ENCODE peak calls at places on chromosomes 13 and 19, in eight cellular contexts. X is IMR-90, S is HCT116, Z is prostate gland, G is uterus, E is transverse colon, P is ovary, R is right lobe of liver. B is an unnamed sample.

GRCh38 chr13:50208826-50209335 is 193.6 kb downstream of the KCNRG start:
- DNase-seq in X (peak; percentile 76), S (no peak), Z (no peak), G (no peak), E (peak; percentile 21), P (no peak), R (no peak), B (peak; percentile 50)

GRCh38 chr19:46739290-46739771 is 6.5 kb upstream of the FKRP start:
- DNase-seq in X (no peak), S (no peak), Z (no peak), G (no peak), E (no peak), P (no peak), R (peak; percentile 86), B (no peak)

GRCh38 chr13:52377898-52378297 is 28.1 kb downstream of the THSD1 start:
- DNase-seq in X (no peak), S (no peak), Z (no peak), G (no peak), E (no peak), P (no peak), R (no peak), B (no peak)

GRCh38 chr13:76711515-76712182 is 174.6 kb downstream of the KCTD12 start:
- DNase-seq in X (peak; percentile 94), S (no peak), Z (no peak), G (peak; percentile 53), E (peak; percentile 10), P (peak; percentile 41), R (no peak), B (peak; percentile 46)

GRCh38 chr13:46195017-46195416 is 13.0 kb upstream of the LCP1 start:
- DNase-seq in X (no peak), S (no peak), Z (no peak), G (no peak), E (no peak), P (no peak), R (no peak), B (no peak)

GRCh38 chr13:111595791-111596190 is 275.3 kb downstream of the TEX29 start:
- DNase-seq in X (no peak), S (no peak), Z (no peak), G (no peak), E (no peak), P (no peak), R (no peak), B (no peak)

GRCh38 chr19:50658438-50659317 is 9.4 kb downstream of the C19orf81 start:
- DNase-seq in X (peak; percentile 64), S (peak; percentile 68), Z (peak; percentile 67), G (peak; percentile 23), E (peak; percentile 39), P (peak; percentile 26), R (no peak), B (peak; percentile 83)

GRCh38 chr19:15623711-15624318 is 8.8 kb downstream of the CYP4F8 start:
- DNase-seq in X (no peak), S (no peak), Z (no peak), G (no peak), E (no peak), P (no peak), R (no peak), B (no peak)

GRCh38 chr19:29714371-29714952 is 599 bp downstream of the C19orf12 start:
- DNase-seq in X (no peak), S (no peak), Z (no peak), G (no peak), E (no peak), P (no peak), R (no peak), B (peak; percentile 48)

GRCh38 chr19:13079542-13079986 is 23.1 kb downstream of the LYL1 start:
- DNase-seq in X (peak; percentile 50), S (no peak), Z (no peak), G (peak; percentile 83), E (peak; percentile 80), P (peak; percentile 86), R (no peak), B (no peak)

GRCh38 chr13:111854403-111854802 is 212.5 kb upstream of the SOX1 start:
- DNase-seq in X (no peak), S (no peak), Z (no peak), G (no peak), E (no peak), P (no peak), R (peak; percentile 34), B (no peak)

GRCh38 chr13:104976964-104977363 is 1558.5 kb downstream of the EFNB2 start:
- DNase-seq in X (no peak), S (no peak), Z (no peak), G (no peak), E (no peak), P (no peak), R (no peak), B (no peak)

GRCh38 chr13:91270031-91270430 is 77.5 kb upstream of the MIR17HG start:
- DNase-seq in X (no peak), S (no peak), Z (no peak), G (no peak), E (no peak), P (no peak), R (no peak), B (no peak)

GRCh38 chr13:33251131-33251629 is 34.4 kb downstream of the STARD13 start:
- DNase-seq in X (peak; percentile 99), S (peak; percentile 31), Z (no peak), G (peak; percentile 66), E (no peak), P (no peak), R (no peak), B (peak; percentile 85)

GRCh38 chr13:105327727-105328126 is 1207.7 kb downstream of the EFNB2 start:
- DNase-seq in X (peak; percentile 47), S (no peak), Z (no peak), G (no peak), E (no peak), P (no peak), R (no peak), B (no peak)

GRCh38 chr19:58228584-58229254 is at the start of gene ZNF544:
- DNase-seq in X (peak; percentile 64), S (peak; percentile 48), Z (peak; percentile 77), G (peak; percentile 45), E (peak; percentile 80), P (peak; percentile 65), R (peak; percentile 82), B (peak; percentile 78)
- TF ChIP-seq POLR2A in X (no peak), S (peak; percentile 89), Z (no peak), G (peak; percentile 42), E (peak; percentile 53), P (peak; percentile 33), R (peak; percentile 42), B (peak; percentile 35)

DNA sequence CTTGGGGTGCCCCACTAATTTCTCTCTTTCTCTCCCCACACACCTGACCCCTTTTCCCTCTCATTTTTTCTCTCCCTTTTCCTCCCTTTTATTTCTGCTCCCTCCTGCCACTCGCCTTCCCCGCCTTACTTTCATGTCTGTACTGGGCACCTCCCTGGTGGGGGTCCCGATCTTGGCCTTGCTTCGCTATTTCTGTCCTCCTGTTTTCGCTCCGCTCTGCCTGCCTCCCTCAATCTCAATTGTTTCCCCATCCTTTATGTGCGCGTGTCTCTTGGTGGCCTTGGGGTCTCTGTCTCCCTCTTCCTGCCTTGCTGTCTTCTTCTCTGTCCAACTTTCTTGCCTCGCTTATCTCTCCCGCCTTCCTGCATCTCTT is 3.8 kb downstream of the GRIN2D start:
- DNase-seq in X (no peak), S (no peak), Z (no peak), G (no peak), E (no peak), P (no peak), R (no peak), B (no peak)
- H3K4me1 ChIP-seq in X (peaks cover 4% of the 10 kb centered on the region), S (peaks cover 24% of the 10 kb centered on the region), Z (no peaks in the 10 kb centered on the region), G (no peaks in the 10 kb centered on the region), E (peaks cover 26% of the 10 kb centered on the region), P (peaks cover 5% of the 10 kb centered on the region), R (no peaks in the 10 kb centered on the region), B (no peaks in the 10 kb centered on the region)

DNA sequence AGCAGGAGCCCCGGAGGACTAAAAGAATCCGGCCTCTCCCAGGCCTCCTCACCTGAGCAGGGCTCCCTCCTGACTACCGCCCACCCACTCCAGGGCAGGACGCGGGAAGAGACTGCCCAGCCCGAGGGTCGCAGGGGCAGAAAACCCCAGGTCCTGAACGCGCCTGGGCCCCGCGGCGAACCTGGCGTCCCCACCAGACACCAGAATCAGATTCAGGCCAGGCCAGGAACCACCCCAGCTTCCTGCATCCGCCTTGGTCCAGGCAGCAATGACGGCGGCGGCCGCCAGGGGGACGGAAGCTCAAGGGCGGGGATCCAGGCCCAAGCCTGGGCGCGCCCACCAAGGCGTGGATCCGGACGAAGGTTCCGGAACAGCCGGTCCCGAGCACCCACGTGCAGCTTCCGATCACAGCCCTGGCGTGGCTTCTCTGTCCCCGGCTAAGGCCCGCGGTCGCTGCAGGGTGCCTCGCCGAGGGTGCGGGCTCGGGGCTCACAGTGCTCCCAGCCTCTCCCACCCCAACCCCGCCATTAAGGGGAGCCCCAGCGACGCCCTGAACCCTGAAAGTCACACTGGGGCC is 3.6 kb downstream of the LGALS7 start:
- DNase-seq in X (peak; percentile 38), S (peak; percentile 19), Z (peak; percentile 69), G (peak; percentile 83), E (peak; percentile 94), P (peak; percentile 77), R (peak; percentile 79), B (peak; percentile 80)
- TF ChIP-seq POLR2A in X (no peak), S (no peak), Z (peak; percentile 30), G (peak; percentile 34), E (peak; percentile 29), P (no peak), R (no peak), B (no peak)

GRCh38 chr13:99740261-99740979 is 231.1 kb downstream of the ZIC5 start:
- DNase-seq in X (no peak), S (no peak), Z (no peak), G (no peak), E (no peak), P (no peak), R (no peak), B (no peak)

GRCh38 chr13:99741979-99742378 is 229.6 kb downstream of the ZIC5 start:
- DNase-seq in X (no peak), S (no peak), Z (no peak), G (no peak), E (peak; percentile 54), P (no peak), R (no peak), B (no peak)

GRCh38 chr13:99746857-99747710 is 224.5 kb downstream of the ZIC5 start:
- DNase-seq in X (no peak), S (no peak), Z (no peak), G (no peak), E (no peak), P (no peak), R (no peak), B (no peak)

GRCh38 chr13:99737456-99737855 is 234.1 kb downstream of the ZIC5 start:
- DNase-seq in X (no peak), S (no peak), Z (no peak), G (no peak), E (no peak), P (no peak), R (no peak), B (no peak)

GRCh38 chr13:99743079-99743478 is 228.5 kb downstream of the ZIC5 start:
- DNase-seq in X (no peak), S (no peak), Z (no peak), G (no peak), E (no peak), P (no peak), R (no peak), B (no peak)
- H3K4me1 ChIP-seq in X (no peaks in the 10 kb centered on the region), S (no peaks in the 10 kb centered on the region), Z (no peaks in the 10 kb centered on the region), G (no peaks in the 10 kb centered on the region), E (peaks cover 18% of the 10 kb centered on the region), P (peaks cover 4% of the 10 kb centered on the region), R (no peaks in the 10 kb centered on the region), B (no peaks in the 10 kb centered on the region)

GRCh38 chr19:33366127-33366526 is 7.4 kb upstream of the CEBPG start:
- DNase-seq in X (no peak), S (no peak), Z (no peak), G (no peak), E (peak; percentile 52), P (no peak), R (no peak), B (no peak)
- TF ChIP-seq POLR2A in X (no peak), S (no peak), Z (no peak), G (no peak), E (peak; percentile 10), P (no peak), R (no peak), B (no peak)

GRCh38 chr13:40622246-40622645 is 44.2 kb downstream of the FOXO1 start:
- DNase-seq in X (no peak), S (no peak), Z (no peak), G (no peak), E (no peak), P (no peak), R (no peak), B (no peak)
- H3K4me1 ChIP-seq in X (no peaks in the 10 kb centered on the region), S (no peaks in the 10 kb centered on the region), Z (no peaks in the 10 kb centered on the region), G (peaks cover 10% of the 10 kb centered on the region), E (peaks cover 23% of the 10 kb centered on the region), P (peaks cover 31% of the 10 kb centered on the region), R (no peaks in the 10 kb centered on the region), B (peaks cover 66% of the 10 kb centered on the region)